ENCODE peak calls at places on chromosomes 5 and 9, in seven cellular contexts. W is K562, I is SK-N-SH, P is HepG2, O is tibial nerve, T is A549, C is transverse colon. K is an unnamed sample.

GRCh38 chr5:169749295-169749694 is 112.2 kb downstream of the DOCK2 start:
- DNase-seq in W (no peak), I (no peak), P (no peak), O (no peak), T (no peak), C (no peak), K (no peak)

GRCh38 chr9:125701351-125701750 is 5.7 kb downstream of the MAPKAP1 start:
- DNase-seq in W (no peak), I (no peak), P (no peak), O (no peak), T (no peak), C (no peak), K (no peak)

GRCh38 chr9:88464851-88465250 is 70.1 kb upstream of the NXNL2 start:
- DNase-seq in W (no peak), I (no peak), P (no peak), O (no peak), T (no peak), C (no peak), K (no peak)

GRCh38 chr5:51669095-51669494 is 285.8 kb downstream of the ISL1 start:
- DNase-seq in W (no peak), I (no peak), P (no peak), O (no peak), T (no peak), C (no peak), K (no peak)

GRCh38 chr9:89854715-89855475 is 250.1 kb downstream of the GADD45G start:
- DNase-seq in W (no peak), I (no peak), P (no peak), O (no peak), T (no peak), C (no peak), K (peak)

GRCh38 chr5:122150128-122150685 is 20.9 kb downstream of the ZNF474 start:
- DNase-seq in W (no peak), I (peak), P (no peak), O (no peak), T (no peak), C (no peak), K (no peak)

GRCh38 chr9:119005162-119005561 is 364.1 kb downstream of the BRINP1 start:
- DNase-seq in W (no peak), I (no peak), P (no peak), O (no peak), T (no peak), C (no peak), K (no peak)

GRCh38 chr5:2582507-2582906 is 169.0 kb downstream of the IRX2 start:
- DNase-seq in W (no peak), I (no peak), P (no peak), O (no peak), T (no peak), C (no peak), K (no peak)

GRCh38 chr5:173758675-173759074 is 129.5 kb upstream of the CPEB4 start:
- DNase-seq in W (no peak), I (no peak), P (no peak), O (no peak), T (no peak), C (no peak), K (no peak)

GRCh38 chr5:147245381-147246055 is 10.7 kb downstream of the STK32A start:
- DNase-seq in W (no peak), I (no peak), P (no peak), O (no peak), T (no peak), C (no peak), K (no peak)

GRCh38 chr9:133464638-133465037 is 4.9 kb downstream of the CACFD1 start:
- DNase-seq in W (no peak), I (no peak), P (no peak), O (no peak), T (no peak), C (no peak), K (no peak)

GRCh38 chr9:109439378-109440116 is 58.6 kb downstream of the PTPN3 start:
- DNase-seq in W (no peak), I (no peak), P (no peak), O (no peak), T (no peak), C (no peak), K (no peak)

GRCh38 chr5:139733698-139734491 is 61.7 kb upstream of the PSD2 start:
- DNase-seq in W (no peak), I (no peak), P (peak), O (peak), T (no peak), C (peak), K (no peak)

GRCh38 chr5:131379723-131380122 is 115.9 kb downstream of the CDC42SE2 start:
- DNase-seq in W (no peak), I (no peak), P (peak), O (no peak), T (peak), C (no peak), K (no peak)

GRCh38 chr5:16744164-16744880 is 127.5 kb upstream of the RETREG1 start:
- DNase-seq in W (no peak), I (no peak), P (peak), O (no peak), T (no peak), C (no peak), K (no peak)

GRCh38 chr5:86461169-86461956 is 156.4 kb upstream of the COX7C start:
- DNase-seq in W (no peak), I (no peak), P (peak), O (no peak), T (no peak), C (no peak), K (no peak)

GRCh38 chr5:139178948-139179347 is 19.2 kb downstream of the SIL1 start:
- DNase-seq in W (peak), I (no peak), P (no peak), O (no peak), T (no peak), C (peak), K (no peak)

GRCh38 chr5:10457682-10458574 is 16.2 kb downstream of the ROPN1L start:
- DNase-seq in W (peak), I (peak), P (no peak), O (no peak), T (peak), C (no peak), K (no peak)

GRCh38 chr5:60568646-60569045 is 131.3 kb downstream of the DEPDC1B start:
- DNase-seq in W (no peak), I (no peak), P (no peak), O (no peak), T (peak), C (no peak), K (no peak)

GRCh38 chr9:116998305-116998704 is 311.2 kb downstream of the TRIM32 start:
- DNase-seq in W (no peak), I (no peak), P (no peak), O (no peak), T (no peak), C (no peak), K (no peak)

DNA sequence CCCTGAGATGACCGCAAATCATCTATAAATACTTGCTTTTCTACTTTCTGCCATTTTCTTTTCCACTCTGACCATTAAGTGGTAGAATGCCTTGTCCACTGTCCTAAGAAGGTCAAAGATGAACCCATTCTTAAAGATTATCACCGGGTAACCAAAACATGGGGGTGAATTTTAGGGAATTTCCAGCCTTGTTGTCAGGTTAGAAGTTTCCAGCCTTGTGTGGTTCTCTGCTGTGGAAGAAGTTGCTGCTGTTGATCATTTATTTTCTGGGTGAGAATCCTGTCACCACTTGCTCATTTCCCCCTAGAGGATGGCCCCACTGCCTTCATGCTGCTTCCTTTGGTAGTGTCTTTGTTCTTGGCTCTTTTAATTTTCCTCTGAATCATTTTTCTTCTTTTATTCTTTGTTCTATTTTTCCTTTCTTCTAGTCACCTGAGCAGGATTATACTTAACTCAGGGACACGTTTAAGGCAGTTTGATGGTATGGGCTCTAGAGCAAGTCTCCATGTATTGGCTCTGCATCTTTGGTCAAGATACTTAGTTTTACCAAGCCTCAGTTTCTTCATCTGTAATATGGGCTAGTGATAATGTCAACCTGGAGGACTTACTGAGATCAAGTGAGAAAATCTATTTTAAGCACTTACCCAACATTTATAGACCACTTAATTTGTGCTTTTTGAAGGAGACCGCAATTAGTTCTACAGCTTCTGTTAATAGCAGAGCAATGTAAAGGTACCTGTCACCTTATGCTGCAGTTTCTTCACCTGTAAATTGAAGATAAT is 266.2 kb downstream of the ARHGAP26 start:
- DNase-seq in W (no peak), I (no peak), P (no peak), O (no peak), T (no peak), C (no peak), K (no peak)
- TF ChIP-seq EP300 in W (no peak), I (no peak), P (no peak), O (no peak), T (no peak), C (no peak), K (no peak)

GRCh38 chr9:94860678-94861588 is 134.4 kb downstream of the AOPEP start:
- DNase-seq in W (no peak), I (no peak), P (no peak), O (no peak), T (no peak), C (peak), K (no peak)
- TF ChIP-seq EP300 in W (no peak), I (no peak), P (no peak), O (no peak), T (no peak), C (no peak), K (no peak)

GRCh38 chr9:129558551-129559505 is 62.1 kb downstream of the C9orf50 start:
- DNase-seq in W (no peak), I (peak), P (peak), O (no peak), T (peak), C (no peak), K (no peak)

GRCh38 chr9:129561594-129562281 is 59.2 kb downstream of the C9orf50 start:
- DNase-seq in W (no peak), I (no peak), P (no peak), O (no peak), T (no peak), C (no peak), K (peak)

GRCh38 chr9:129562917-129563316 is 58.0 kb downstream of the C9orf50 start:
- DNase-seq in W (no peak), I (no peak), P (no peak), O (no peak), T (no peak), C (no peak), K (no peak)

GRCh38 chr9:129559506-129559881 is 61.4 kb downstream of the C9orf50 start:
- DNase-seq in W (no peak), I (no peak), P (no peak), O (no peak), T (no peak), C (no peak), K (no peak)

GRCh38 chr9:129560849-129561248 is 60.1 kb downstream of the C9orf50 start:
- DNase-seq in W (no peak), I (no peak), P (peak), O (no peak), T (no peak), C (no peak), K (no peak)
- TF ChIP-seq EP300 in W (no peak), I (no peak), P (no peak), O (no peak), T (no peak), C (no peak), K (no peak)

GRCh38 chr9:35510745-35511428 is 21.0 kb downstream of the RUSC2 start:
- DNase-seq in W (no peak), I (no peak), P (peak), O (peak), T (peak), C (peak), K (peak)
- TF ChIP-seq EP300 in W (no peak), I (no peak), P (no peak), O (peak), T (peak), C (no peak), K (no peak)

GRCh38 chr5:8940934-8941333 is 604.9 kb downstream of the SEMA5A start:
- DNase-seq in W (no peak), I (no peak), P (no peak), O (no peak), T (no peak), C (no peak), K (no peak)

GRCh38 chr5:8949908-8950307 is 596.0 kb downstream of the SEMA5A start:
- DNase-seq in W (no peak), I (no peak), P (no peak), O (no peak), T (no peak), C (no peak), K (no peak)

GRCh38 chr5:8943301-8943700 is 602.6 kb downstream of the SEMA5A start:
- DNase-seq in W (no peak), I (no peak), P (no peak), O (no peak), T (no peak), C (no peak), K (no peak)

GRCh38 chr5:8944005-8944404 is 601.9 kb downstream of the SEMA5A start:
- DNase-seq in W (no peak), I (no peak), P (no peak), O (no peak), T (no peak), C (no peak), K (no peak)

DNA sequence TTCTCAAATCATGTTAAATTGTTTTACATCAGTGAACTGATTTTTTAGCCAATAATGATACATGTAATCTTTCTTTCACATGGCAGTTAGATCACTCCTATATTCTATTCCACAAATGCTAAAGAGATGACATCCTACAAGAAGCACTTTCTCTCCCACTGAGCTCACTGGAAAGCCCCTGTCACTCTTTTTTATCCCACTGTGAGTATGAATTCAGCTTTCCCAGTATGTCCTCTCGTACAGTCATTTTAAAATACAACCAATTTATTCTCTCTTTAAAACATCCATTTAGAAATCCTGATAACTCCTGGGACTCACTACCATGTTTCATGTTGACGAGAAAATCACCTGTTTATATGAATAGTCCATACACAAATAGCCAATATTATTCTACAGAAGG is 599.9 kb downstream of the SEMA5A start:
- DNase-seq in W (no peak), I (no peak), P (no peak), O (no peak), T (no peak), C (no peak), K (no peak)
- TF ChIP-seq EP300 in W (no peak), I (no peak), P (no peak), O (no peak), T (no peak), C (no peak), K (no peak)

DNA sequence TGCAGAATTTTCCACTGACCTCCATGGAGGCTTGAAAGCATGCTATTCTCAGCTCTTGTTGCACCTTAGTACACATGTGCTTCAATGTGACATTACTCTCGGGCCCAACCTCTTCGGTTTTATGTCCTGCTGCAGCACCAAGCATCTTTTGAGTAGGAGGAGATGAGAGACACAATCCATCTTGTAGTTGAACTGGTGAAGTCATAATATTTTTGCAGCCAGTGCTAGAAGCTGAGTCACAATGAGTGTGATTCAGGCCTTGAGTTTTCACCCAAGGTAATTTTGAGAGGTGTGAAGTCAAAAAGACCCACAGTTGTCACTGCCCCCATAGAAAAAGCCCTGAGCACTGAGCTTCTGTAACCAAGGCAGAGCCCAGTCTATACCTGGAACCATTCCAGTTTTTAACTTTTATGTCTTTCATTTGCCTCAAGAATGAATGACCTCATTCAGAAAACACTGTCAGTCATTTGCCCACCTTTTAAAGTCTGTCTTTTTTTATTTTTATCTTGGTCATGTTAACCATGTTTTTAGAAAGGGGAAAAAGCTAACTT is 117.7 kb downstream of the ZNF462 start:
- DNase-seq in W (no peak), I (no peak), P (no peak), O (no peak), T (no peak), C (no peak), K (no peak)
- TF ChIP-seq EP300 in W (no peak), I (no peak), P (no peak), O (no peak), T (no peak), C (no peak), K (no peak)

GRCh38 chr9:78552802-78553201 is 255.9 kb downstream of the PSAT1 start:
- DNase-seq in W (no peak), I (no peak), P (no peak), O (no peak), T (no peak), C (no peak), K (no peak)
- TF ChIP-seq EP300 in W (no peak), I (no peak), P (no peak), O (no peak), T (no peak), C (no peak), K (no peak)

DNA sequence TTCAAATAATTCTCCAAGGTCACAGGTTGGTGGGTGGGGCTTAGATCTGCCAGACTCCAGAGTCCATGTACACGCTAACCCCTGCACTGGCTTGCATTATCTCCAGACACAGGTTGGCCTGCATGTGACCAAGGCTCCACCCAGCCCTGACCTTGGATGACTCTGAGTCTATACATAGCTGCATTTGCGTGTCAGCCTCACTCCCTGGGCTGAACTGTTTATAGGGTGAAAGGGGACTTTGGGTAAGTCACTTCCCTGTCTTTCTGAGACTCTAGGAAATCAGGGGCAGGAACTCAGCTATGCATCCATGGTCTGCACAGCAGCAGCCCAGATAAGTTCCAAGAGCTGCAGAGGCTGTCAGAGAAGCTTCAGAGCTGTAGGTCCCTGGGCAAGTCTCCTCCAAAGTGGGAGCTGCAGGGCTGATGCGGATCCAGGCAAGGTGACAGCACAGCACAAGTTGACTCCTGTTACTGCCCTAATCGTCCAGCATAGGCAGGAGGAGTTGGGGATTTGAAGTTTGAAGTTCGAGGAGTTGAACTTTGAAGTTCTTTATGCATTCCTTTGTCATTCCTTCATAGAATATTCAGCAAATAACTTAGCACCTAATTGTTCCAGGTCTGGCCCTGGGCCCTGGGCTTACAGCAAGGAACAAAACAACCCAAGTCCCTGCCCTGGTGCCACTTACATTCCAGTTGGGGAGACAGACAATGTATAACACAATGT is 53.4 kb downstream of the SLC22A5 start:
- DNase-seq in W (peak), I (no peak), P (peak), O (no peak), T (peak), C (peak), K (no peak)
- TF ChIP-seq EP300 in W (peak), I (no peak), P (peak), O (no peak), T (no peak), C (peak), K (no peak)